ENCODE peak calls at places on chromosomes 2 and 18, in ten cellular contexts. T is cardiac muscle cell; L is COLO829; U is activated CD8-positive, alpha-beta memory T cell treated with anti-CD3 and anti-CD28 coated beads for 1 hour; C is DMS 273 treated with DMSO at 0.1 percent for 48 hours; B is amygdala; R is NCI-H1092 treated with DMSO at 0.1 percent for 48 hours; W is NCI-H2029; Z is fibroblast of the aortic adventitia; D is adipocyte. Q is an unnamed sample.

GRCh38 chr2:174873457-174873856 is 109.2 kb upstream of the CHRNA1 start:
- DNase-seq in T (peak; percentile 87), L (peak; percentile 77), U (no peak), C (no peak), B (no peak), R (no peak), W (no peak), Z (peak; percentile 77), D (peak; percentile 73), Q (no peak)

GRCh38 chr2:169329669-169330554 is 32.4 kb downstream of the LRP2 start:
- DNase-seq in T (no peak), L (no peak), U (no peak), C (no peak), B (no peak), R (peak; percentile 87), W (peak; percentile 69), Z (no peak), D (no peak), Q (no peak)

GRCh38 chr18:23673725-23674124 is 11.0 kb upstream of the ANKRD29 start:
- DNase-seq in T (no peak), L (no peak), U (no peak), C (no peak), B (no peak), R (no peak), W (no peak), Z (no peak), D (no peak), Q (no peak)

GRCh38 chr2:190497428-190497827 is 37.1 kb downstream of the NEMP2 start:
- DNase-seq in T (no peak), L (no peak), U (no peak), C (no peak), B (no peak), R (no peak), W (no peak), Z (no peak), D (no peak), Q (no peak)

GRCh38 chr2:134949966-134950708 is 31.5 kb downstream of the CCNT2 start:
- DNase-seq in T (no peak), L (no peak), U (no peak), C (no peak), B (no peak), R (no peak), W (no peak), Z (no peak), D (no peak), Q (no peak)

GRCh38 chr2:230170532-230170931 is 49.3 kb downstream of the SP110 start:
- DNase-seq in T (peak; percentile 65), L (no peak), U (no peak), C (no peak), B (no peak), R (peak; percentile 39), W (peak; percentile 91), Z (no peak), D (no peak), Q (no peak)

GRCh38 chr2:173354601-173355131 is at the start of gene CDCA7:
- DNase-seq in T (peak; percentile 70), L (peak; percentile 32), U (peak; percentile 20), C (peak; percentile 48), B (no peak), R (peak; percentile 73), W (peak; percentile 50), Z (peak; percentile 38), D (peak; percentile 80), Q (peak; percentile 49)

GRCh38 chr2:153828335-153828734 is 43.4 kb upstream of the GALNT13 start:
- DNase-seq in T (no peak), L (no peak), U (no peak), C (no peak), B (no peak), R (no peak), W (no peak), Z (no peak), D (no peak), Q (no peak)

GRCh38 chr2:236238756-236239155 is 25.4 kb downstream of the ASB18 start:
- DNase-seq in T (no peak), L (no peak), U (no peak), C (no peak), B (no peak), R (no peak), W (no peak), Z (no peak), D (no peak), Q (no peak)